ENCODE peak calls at places on chromosomes 6 and 20, in four cellular contexts. U is CD8-positive, alpha-beta memory T cell; Q is CD4-positive, alpha-beta T cell; Y is cardiac muscle cell. B is an unnamed sample.

GRCh38 chr6:135311446-135312200 is 130.5 kb downstream of the MYB start:
- DNase-seq in Q (no peak), Y (no peak), U (no peak), B (no peak)

GRCh38 chr6:149445095-149445466 is 39.7 kb downstream of the ZC3H12D start:
- DNase-seq in Y (no peak), Q (no peak), U (no peak), B (no peak)

GRCh38 chr6:82744286-82745015 is 321.2 kb downstream of the UBE3D start:
- DNase-seq in U (no peak), Q (no peak), Y (no peak), B (no peak)

GRCh38 chr20:4962257-4962855 is 39.0 kb downstream of the SLC23A2 start:
- DNase-seq in U (peak; percentile 9), Q (peak; percentile 24), Y (no peak), B (no peak)

GRCh38 chr6:161068296-161068695 is 76.7 kb downstream of the MAP3K4 start:
- DNase-seq in Y (no peak), Q (no peak), U (no peak), B (no peak)

GRCh38 chr6:154301086-154301625 is 55.4 kb downstream of the IPCEF1 start:
- DNase-seq in Q (no peak), Y (no peak), U (no peak), B (no peak)

GRCh38 chr20:44357555-44358130 is 2.1 kb downstream of the HNF4A start:
- DNase-seq in Q (no peak), U (no peak), Y (no peak), B (no peak)

GRCh38 chr20:17059465-17059864 is 167.4 kb upstream of the PCSK2 start:
- DNase-seq in U (no peak), Y (no peak), Q (no peak), B (no peak)

GRCh38 chr6:146359123-146359522 is 184.5 kb upstream of the RAB32 start:
- DNase-seq in Y (no peak), U (no peak), Q (no peak), B (no peak)

GRCh38 chr20:34301587-34302311 is 1.4 kb downstream of the AHCY start:
- DNase-seq in U (no peak), Y (no peak), Q (no peak), B (no peak)
- H3K27ac ChIP-seq in U (no peak overlapping the region), Y (peak overlapping the region; percentile 75), Q (no peak overlapping the region), B (no peak overlapping the region)

GRCh38 chr20:41563087-41563486 is 55.1 kb downstream of the CHD6 start:
- DNase-seq in Q (no peak), Y (no peak), U (no peak), B (no peak)

GRCh38 chr20:41559658-41560057 is 58.5 kb downstream of the CHD6 start:
- DNase-seq in Q (no peak), U (no peak), Y (no peak), B (no peak)

DNA sequence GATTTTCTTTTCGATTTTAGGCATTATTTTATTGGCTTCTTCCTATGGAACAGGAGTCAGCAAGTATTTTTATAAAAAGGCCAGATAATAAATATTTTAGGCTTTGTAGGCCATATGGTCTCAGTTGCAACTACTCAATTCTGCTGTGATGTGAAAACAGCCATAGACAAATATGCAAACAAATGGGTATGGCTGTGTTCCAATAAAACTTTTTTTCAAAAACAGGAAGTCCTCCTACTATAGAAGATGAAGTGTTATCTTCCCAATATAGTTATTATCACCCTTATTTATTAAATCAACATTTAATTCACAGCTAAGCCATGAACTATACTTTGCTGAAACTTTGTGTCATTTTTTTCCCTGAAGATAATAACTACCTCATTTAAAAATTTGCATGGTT is 57.2 kb downstream of the CHD6 start:
- DNase-seq in U (no peak), Q (no peak), Y (no peak), B (no peak)
- H3K9me3 ChIP-seq in U (no peaks in the 10 kb centered on the region), Q (no peaks in the 10 kb centered on the region), Y (no peaks in the 10 kb centered on the region), B (peaks cover 1% of the 10 kb centered on the region)

GRCh38 chr6:41074692-41075436 is 2.1 kb downstream of the NFYA start:
- DNase-seq in Q (no peak), Y (no peak), U (no peak), B (no peak)
- H3K27ac ChIP-seq in Q (peak overlapping the region; percentile 95), Y (peak overlapping the region; percentile 99), U (peak overlapping the region; percentile 94), B (no peak overlapping the region)

DNA sequence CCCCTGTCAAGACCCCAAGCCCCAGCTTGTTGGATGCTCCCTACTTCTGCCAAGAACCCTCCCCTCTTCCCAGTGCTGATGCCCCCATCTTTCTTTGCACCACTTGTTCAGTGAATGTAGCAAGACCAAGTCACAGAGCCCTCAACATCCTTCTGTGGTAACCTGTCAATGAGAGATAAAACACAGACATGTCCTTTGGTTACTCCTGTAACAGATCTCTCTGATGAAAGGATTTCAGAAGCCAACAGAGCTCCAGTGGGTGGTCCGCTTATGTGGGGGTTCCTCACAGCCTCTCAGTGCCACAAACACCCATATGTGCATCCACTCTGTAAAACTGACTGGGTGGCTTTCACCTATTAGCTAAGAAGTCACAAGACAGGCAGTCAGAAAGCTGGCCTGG is 93.2 kb upstream of the CST7 start:
- DNase-seq in Y (no peak), Q (no peak), U (no peak), B (no peak)
- H3K9me3 ChIP-seq in Y (no peaks in the 10 kb centered on the region), Q (peaks cover 3% of the 10 kb centered on the region), U (no peaks in the 10 kb centered on the region), B (no peaks in the 10 kb centered on the region)

DNA sequence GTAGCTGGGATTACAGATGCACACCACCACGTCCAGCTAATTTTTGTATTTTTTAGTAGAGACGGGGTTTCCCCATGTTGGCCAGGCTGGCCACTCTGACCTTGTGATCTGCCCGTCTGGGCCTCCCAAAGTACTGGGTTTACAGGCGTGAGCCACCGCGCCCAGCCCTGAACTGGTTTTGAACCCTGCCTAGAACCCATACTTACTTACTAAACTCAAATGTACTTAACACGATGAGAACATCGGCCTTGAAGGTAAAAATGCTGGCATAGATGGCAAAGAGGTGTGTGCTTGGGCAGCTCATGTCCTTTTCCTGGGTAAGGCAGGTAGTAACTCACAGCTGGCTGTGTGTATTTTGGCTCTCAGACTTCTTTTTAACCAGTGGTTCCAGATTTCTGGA is 3.2 kb upstream of the ARMC12 start:
- DNase-seq in Y (no peak), Q (no peak), U (no peak), B (no peak)
- H3K27ac ChIP-seq in Y (no peak overlapping the region), Q (no peak overlapping the region), U (no peak overlapping the region), B (no peak overlapping the region)

DNA sequence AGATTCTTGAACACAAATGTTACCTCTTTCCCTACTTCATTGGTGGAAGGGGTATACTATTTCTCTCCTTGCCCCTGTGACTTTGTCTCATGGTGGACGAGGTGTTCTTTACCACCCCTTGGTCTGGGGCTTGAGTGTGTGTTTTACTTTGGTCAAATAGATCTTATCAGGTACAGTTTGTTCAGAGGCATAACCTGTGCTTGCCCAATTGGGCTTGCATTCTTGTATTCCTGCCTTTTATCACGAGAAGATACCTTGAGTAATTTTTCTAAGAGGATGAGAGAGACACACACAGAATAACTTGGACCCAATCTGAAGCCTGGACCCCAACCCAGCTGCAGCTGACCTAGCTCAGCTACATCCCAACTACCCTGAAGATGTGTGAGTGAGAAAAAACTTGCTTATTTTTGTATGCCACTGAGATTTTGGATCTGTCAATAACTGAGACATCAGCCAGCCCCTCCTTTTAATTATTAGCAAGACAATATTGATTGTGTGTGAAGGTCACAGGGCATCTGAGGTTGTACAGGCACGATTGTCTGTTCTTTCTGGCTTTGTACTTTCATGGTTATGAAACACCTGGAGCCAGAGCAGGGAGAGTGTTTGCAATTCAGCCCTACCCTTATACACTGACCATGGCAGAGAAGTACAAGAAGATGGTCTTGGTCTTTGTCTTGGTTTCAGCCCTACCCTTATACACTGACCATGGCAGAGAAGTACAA is 204.7 kb upstream of the SLC35B3 start:
- DNase-seq in Y (no peak), Q (no peak), U (no peak), B (no peak)
- H3K9me3 ChIP-seq in Y (no peaks in the 10 kb centered on the region), Q (peaks cover 6% of the 10 kb centered on the region), U (peaks cover 4% of the 10 kb centered on the region), B (no peaks in the 10 kb centered on the region)

DNA sequence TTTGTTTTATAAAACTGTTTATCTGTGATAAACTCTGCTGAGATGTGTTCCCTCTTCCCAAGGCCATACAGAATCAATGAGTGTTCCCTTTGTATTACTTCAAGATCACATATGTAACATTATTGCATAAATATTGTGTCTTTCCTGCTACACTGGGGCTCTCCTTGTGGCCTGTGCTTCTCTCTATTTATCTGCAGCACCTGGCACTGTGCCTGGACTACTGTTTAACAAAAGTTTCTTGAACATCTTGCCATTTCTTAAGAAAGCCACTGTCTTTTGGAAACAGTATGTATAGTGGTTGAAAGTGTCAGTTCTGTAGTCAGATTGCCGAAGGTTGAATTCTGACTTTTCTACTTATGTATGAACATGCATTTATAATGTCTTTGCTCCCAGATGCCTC is 169.0 kb upstream of the SCGN start:
- DNase-seq in Y (no peak), Q (no peak), U (no peak), B (no peak)
- H3K27ac ChIP-seq in Y (no peak overlapping the region), Q (no peak overlapping the region), U (no peak overlapping the region), B (no peak overlapping the region)

DNA sequence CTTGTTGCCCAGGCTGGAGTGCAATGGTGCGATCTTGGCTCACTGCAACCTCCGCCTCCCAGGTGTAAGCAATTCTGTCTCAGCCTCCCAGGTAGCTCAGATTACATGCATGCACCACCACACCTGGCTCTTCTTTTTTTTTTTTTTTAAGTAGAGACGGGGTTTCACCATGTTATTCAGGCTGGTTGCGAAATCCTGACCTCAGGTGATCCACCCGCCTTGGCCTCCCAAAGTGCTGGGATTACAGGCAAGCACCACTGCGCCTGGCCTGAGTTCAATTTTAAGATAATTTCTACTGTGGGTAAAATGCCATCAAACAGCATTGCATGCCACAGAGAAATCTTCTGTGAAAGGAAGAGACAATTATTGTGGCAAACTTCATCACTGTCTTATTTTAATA is 633.1 kb downstream of the KIF16B start:
- DNase-seq in U (no peak), Y (no peak), Q (no peak), B (no peak)
- H3K9me3 ChIP-seq in U (no peaks in the 10 kb centered on the region), Y (no peaks in the 10 kb centered on the region), Q (no peaks in the 10 kb centered on the region), B (no peaks in the 10 kb centered on the region)

GRCh38 chr6:109192865-109193264 is 97.6 kb downstream of the CEP57L1 start:
- DNase-seq in Q (no peak), U (no peak), Y (no peak), B (no peak)

GRCh38 chr6:109202409-109203264 is 107.3 kb downstream of the CEP57L1 start:
- DNase-seq in Q (no peak), U (no peak), Y (no peak), B (no peak)

GRCh38 chr6:109194770-109195169 is 99.5 kb downstream of the CEP57L1 start:
- DNase-seq in Y (no peak), Q (no peak), U (no peak), B (no peak)

GRCh38 chr6:109197061-109197460 is 101.8 kb downstream of the CEP57L1 start:
- DNase-seq in Y (no peak), Q (no peak), U (no peak), B (no peak)
- H3K27ac ChIP-seq in Y (no peak overlapping the region), Q (no peak overlapping the region), U (no peak overlapping the region), B (no peak overlapping the region)

DNA sequence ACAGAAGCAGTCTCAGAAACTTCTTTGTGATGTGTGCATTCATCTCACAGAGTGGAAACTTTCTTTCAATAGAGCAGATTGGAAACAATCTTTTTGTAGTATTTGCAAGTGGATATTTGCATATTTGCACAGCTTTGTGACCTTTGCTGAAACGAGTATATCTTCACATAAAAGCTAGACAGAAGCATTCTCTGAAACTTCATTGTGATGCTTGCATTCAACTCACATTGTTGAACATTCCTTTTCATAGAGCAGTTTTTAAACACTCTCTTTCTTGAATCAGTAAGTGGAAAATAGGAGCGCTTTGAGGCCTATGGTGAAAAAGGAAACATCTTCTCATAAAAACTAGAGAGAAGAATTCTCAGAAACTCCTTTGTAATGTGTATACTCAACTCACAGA is 657.9 kb upstream of the ZNF337 start:
- DNase-seq in Q (no peak), U (no peak), Y (no peak), B (no peak)
- H3K9me3 ChIP-seq in Q (no peaks in the 10 kb centered on the region), U (no peaks in the 10 kb centered on the region), Y (no peaks in the 10 kb centered on the region), B (no peaks in the 10 kb centered on the region)

B was measured in iPS DF 6.9.